ENCODE peak calls at places on chromosomes 6 and 20, in six cellular contexts. B, V, F, M, X and N are unnamed samples.

GRCh38 chr6:148179786-148180185 is 162.9 kb upstream of the SASH1 start:
- DNase-seq in B (no peak), X (no peak), V (no peak), F (no peak), M (no peak), N (no peak)

GRCh38 chr6:16521528-16521927 is 239.7 kb downstream of the ATXN1 start:
- DNase-seq in M (no peak), V (no peak), F (no peak), B (no peak), X (no peak), N (no peak)

GRCh38 chr6:583639-584038 is 73.3 kb downstream of the HUS1B start:
- DNase-seq in B (no peak), F (no peak), M (no peak), V (no peak), X (no peak), N (no peak)

GRCh38 chr6:140225587-140226438 is 851.4 kb upstream of the CITED2 start:
- DNase-seq in V (no peak), B (no peak), M (no peak), F (no peak), X (no peak), N (no peak)

GRCh38 chr6:27592107-27592480 is 119.2 kb upstream of the ZNF184 start:
- DNase-seq in B (no peak), F (no peak), X (no peak), V (no peak), M (no peak), N (no peak)

GRCh38 chr6:111663692-111664564 is 58.2 kb upstream of the TRAF3IP2 start:
- DNase-seq in M (no peak), V (peak), X (no peak), F (no peak), B (peak), N (peak)

GRCh38 chr6:19322691-19323470 is 514.3 kb upstream of the ID4 start:
- DNase-seq in B (no peak), F (peak), V (no peak), X (no peak), M (no peak), N (no peak)

GRCh38 chr6:121442591-121442990 is 7.1 kb downstream of the GJA1 start:
- DNase-seq in F (no peak), X (no peak), M (no peak), V (no peak), B (no peak), N (no peak)

GRCh38 chr20:48815537-48815936 is 12.3 kb downstream of the PREX1 start:
- DNase-seq in B (no peak), F (no peak), M (no peak), V (no peak), X (no peak), N (no peak)

GRCh38 chr6:137933696-137934095 is 66.6 kb downstream of the TNFAIP3 start:
- DNase-seq in M (peak), X (no peak), B (no peak), F (peak), V (peak), N (no peak)

GRCh38 chr20:10665027-10665561 is 8.7 kb downstream of the JAG1 start:
- DNase-seq in B (no peak), F (no peak), V (no peak), M (no peak), X (no peak), N (no peak)

GRCh38 chr20:50175938-50176933 is 14.4 kb upstream of the CEBPB start:
- DNase-seq in M (no peak), F (no peak), V (no peak), X (no peak), B (no peak), N (no peak)

GRCh38 chr6:42436825-42437224 is 14.9 kb downstream of the TRERF1 start:
- DNase-seq in M (no peak), F (no peak), X (no peak), B (no peak), V (no peak), N (no peak)

GRCh38 chr6:72589096-72589495 is 32.8 kb upstream of the KCNQ5 start:
- DNase-seq in V (no peak), X (no peak), F (no peak), M (no peak), B (no peak), N (no peak)

GRCh38 chr20:723756-724155 is 44.5 kb downstream of the SLC52A3 start:
- DNase-seq in F (no peak), M (no peak), X (peak), V (no peak), B (no peak), N (no peak)

GRCh38 chr6:45697605-45698004 is 318.1 kb downstream of the CLIC5 start:
- DNase-seq in B (peak), M (no peak), V (no peak), X (no peak), F (peak), N (no peak)

GRCh38 chr6:3341467-3341866 is 82.7 kb downstream of the PSMG4 start:
- DNase-seq in M (no peak), V (no peak), B (no peak), X (no peak), F (peak), N (no peak)

GRCh38 chr6:12608016-12608860 is 108.3 kb upstream of the PHACTR1 start:
- DNase-seq in V (no peak), B (no peak), X (no peak), F (no peak), M (no peak), N (no peak)

GRCh38 chr6:90413396-90413795 is 116.8 kb upstream of the BACH2 start:
- DNase-seq in B (no peak), X (no peak), F (no peak), M (no peak), V (no peak), N (peak)

GRCh38 chr6:90412538-90413369 is 116.1 kb upstream of the BACH2 start:
- DNase-seq in V (no peak), F (no peak), M (no peak), B (no peak), X (no peak), N (no peak)

GRCh38 chr6:90414352-90414751 is 117.7 kb upstream of the BACH2 start:
- DNase-seq in X (no peak), B (no peak), V (no peak), M (no peak), F (no peak), N (no peak)

GRCh38 chr6:90415178-90415577 is 118.5 kb upstream of the BACH2 start:
- DNase-seq in X (no peak), F (no peak), V (no peak), M (no peak), B (no peak), N (peak)

GRCh38 chr6:90413867-90414266 is 117.2 kb upstream of the BACH2 start:
- DNase-seq in V (no peak), F (no peak), B (no peak), M (no peak), X (no peak), N (peak)
- H3K4me3 ChIP-seq in V (peak), F (no peak), B (peak), M (peak), X (peak), N (no peak)

GRCh38 chr6:33118525-33119123 is 42.8 kb downstream of the HLA-DPB1 start:
- DNase-seq in X (no peak), F (peak), M (no peak), V (no peak), B (peak), N (no peak)
- H3K4me3 ChIP-seq in X (no peak), F (no peak), M (no peak), V (no peak), B (no peak), N (no peak)

DNA sequence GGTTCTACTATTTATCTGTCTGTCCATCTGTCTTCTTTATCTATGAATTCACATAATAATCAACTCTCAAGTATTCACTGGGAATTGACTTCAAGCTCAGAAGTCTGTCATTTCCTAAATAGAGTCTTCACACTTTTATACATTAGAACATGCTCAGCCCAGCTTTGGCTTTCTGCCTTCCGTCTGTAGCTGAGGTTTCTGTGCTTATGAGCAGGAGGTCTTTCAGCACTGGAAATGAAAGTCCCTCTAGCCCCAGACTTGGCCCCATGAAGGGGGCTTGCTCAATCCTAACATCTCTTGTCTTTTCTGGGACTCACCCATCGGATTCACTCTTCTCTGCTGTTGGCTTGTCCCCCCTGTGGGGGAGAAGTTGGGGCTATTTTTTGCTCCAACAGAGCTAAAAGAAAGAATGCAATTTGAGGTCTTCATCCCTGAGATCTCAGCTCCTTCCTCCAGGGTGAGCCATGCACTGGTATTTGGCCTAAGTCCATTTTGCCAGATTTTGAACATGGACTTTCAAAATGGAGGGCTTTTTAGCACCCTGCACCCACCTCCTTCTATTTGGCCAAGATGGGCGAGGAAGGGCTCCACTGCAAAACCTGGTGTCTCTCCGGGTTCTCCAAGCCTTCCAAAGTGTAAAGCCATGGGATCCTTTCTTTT is 177.7 kb downstream of the MRPL14 start:
- DNase-seq in X (no peak), B (no peak), F (no peak), V (no peak), M (no peak), N (no peak)
- H3K4me3 ChIP-seq in X (no peak), B (no peak), F (no peak), V (no peak), M (no peak), N (no peak)

GRCh38 chr6:90905351-90905750 is 318.5 kb upstream of the MAP3K7 start:
- DNase-seq in M (no peak), B (no peak), X (no peak), F (no peak), V (no peak), N (no peak)
- H3K4me3 ChIP-seq in M (no peak), B (no peak), X (no peak), F (no peak), V (no peak), N (no peak)

DNA sequence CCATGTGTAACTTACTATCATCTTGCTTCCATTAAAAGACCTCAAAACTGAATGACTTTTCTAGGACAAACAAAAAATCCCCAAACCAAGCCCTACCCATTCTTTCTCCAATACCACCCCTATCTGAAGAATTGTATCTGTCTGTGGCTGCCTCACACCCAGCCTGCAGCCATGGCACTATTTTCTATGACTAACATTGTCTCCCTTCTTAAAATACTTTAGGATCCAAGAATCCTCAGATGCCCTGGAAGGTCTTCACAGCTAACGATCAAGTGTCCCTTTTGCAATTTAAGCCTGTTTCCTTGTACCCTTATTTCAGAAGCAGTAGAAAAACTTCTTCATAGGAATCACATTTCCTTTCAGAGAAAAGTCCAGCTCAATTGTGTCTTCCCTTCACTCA is 5.3 kb upstream of the MEP1A start:
- DNase-seq in M (no peak), B (no peak), F (no peak), V (no peak), X (no peak), N (no peak)
- H3K4me3 ChIP-seq in M (no peak), B (no peak), F (no peak), V (no peak), X (no peak), N (no peak)

DNA sequence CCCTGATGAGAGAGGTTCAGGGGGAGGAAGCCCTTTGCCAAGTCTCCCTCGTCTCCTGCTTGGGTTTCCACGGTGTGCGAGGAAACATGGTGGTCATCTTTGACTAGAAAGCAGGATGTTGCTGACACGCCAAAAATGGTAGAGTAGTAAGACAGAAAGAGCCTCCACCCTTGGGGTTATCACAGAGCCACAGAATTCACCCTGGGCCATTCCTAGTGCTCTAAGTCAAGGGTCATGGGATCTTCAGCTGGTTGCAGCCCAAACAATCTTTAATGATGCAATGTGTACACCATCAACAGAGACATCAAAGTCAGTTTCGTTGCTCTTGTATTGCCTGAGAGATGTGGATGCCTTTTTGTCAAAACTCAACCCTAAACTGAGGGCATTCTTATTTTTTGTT is 201.9 kb downstream of the LY86 start:
- DNase-seq in B (no peak), M (no peak), F (no peak), V (no peak), X (no peak), N (no peak)
- H3K4me3 ChIP-seq in B (no peak), M (no peak), F (no peak), V (no peak), X (no peak), N (no peak)